ENCODE peak calls at places on chromosomes 6 and 20, in seven cellular contexts. One of them, this sample, is unnamed.

GRCh38 chr6:56851104-56851503 is 103.8 kb upstream of the BEND6 start:
- DNase-seq in activated naive CD4-positive, alpha-beta T cell: no peak
- DNase-seq in NCI-H2081: no peak
- DNase-seq in BE2C: no peak
- DNase-seq in T-cell: no peak
- DNase-seq in GM06990: peak
- DNase-seq in activated gamma-delta T cell treated with Interleukin-2 at 50 U/mL for 16 hours: no peak
- DNase-seq in this sample: peak

GRCh38 chr6:42628604-42629003 is 64.8 kb downstream of the UBR2 start:
- DNase-seq in GM06990: no peak
- DNase-seq in NCI-H2081: no peak
- DNase-seq in activated gamma-delta T cell treated with Interleukin-2 at 50 U/mL for 16 hours: no peak
- DNase-seq in T-cell: no peak
- DNase-seq in BE2C: no peak
- DNase-seq in activated naive CD4-positive, alpha-beta T cell: no peak
- DNase-seq in this sample: no peak

GRCh38 chr20:58707770-58708169 is 15.2 kb downstream of the NPEPL1 start:
- DNase-seq in activated naive CD4-positive, alpha-beta T cell: no peak
- DNase-seq in NCI-H2081: no peak
- DNase-seq in BE2C: no peak
- DNase-seq in activated gamma-delta T cell treated with Interleukin-2 at 50 U/mL for 16 hours: no peak
- DNase-seq in GM06990: no peak
- DNase-seq in T-cell: no peak
- DNase-seq in this sample: no peak

GRCh38 chr6:32816746-32817204 is at the start of gene HLA-DOB:
- DNase-seq in NCI-H2081: no peak
- DNase-seq in T-cell: no peak
- DNase-seq in BE2C: no peak
- DNase-seq in activated gamma-delta T cell treated with Interleukin-2 at 50 U/mL for 16 hours: no peak
- DNase-seq in activated naive CD4-positive, alpha-beta T cell: no peak
- DNase-seq in GM06990: peak
- DNase-seq in this sample: peak

GRCh38 chr6:32196682-32197616 is 4.5 kb upstream of the GPSM3 start:
- DNase-seq in activated gamma-delta T cell treated with Interleukin-2 at 50 U/mL for 16 hours: no peak
- DNase-seq in T-cell: no peak
- DNase-seq in GM06990: no peak
- DNase-seq in NCI-H2081: no peak
- DNase-seq in activated naive CD4-positive, alpha-beta T cell: no peak
- DNase-seq in BE2C: no peak
- DNase-seq in this sample: no peak

GRCh38 chr20:43431120-43431519 is 26.6 kb upstream of the SRSF6 start:
- DNase-seq in T-cell: no peak
- DNase-seq in GM06990: no peak
- DNase-seq in BE2C: no peak
- DNase-seq in activated naive CD4-positive, alpha-beta T cell: no peak
- DNase-seq in activated gamma-delta T cell treated with Interleukin-2 at 50 U/mL for 16 hours: no peak
- DNase-seq in NCI-H2081: no peak
- DNase-seq in this sample: no peak

GRCh38 chr6:18263561-18264337 is 581 bp downstream of the DEK start:
- DNase-seq in T-cell: peak
- DNase-seq in GM06990: peak
- DNase-seq in BE2C: peak
- DNase-seq in activated naive CD4-positive, alpha-beta T cell: no peak
- DNase-seq in NCI-H2081: peak
- DNase-seq in activated gamma-delta T cell treated with Interleukin-2 at 50 U/mL for 16 hours: no peak
- DNase-seq in this sample: peak

GRCh38 chr20:47231382-47232042 is 125.0 kb downstream of the ZMYND8 start:
- DNase-seq in BE2C: no peak
- DNase-seq in NCI-H2081: no peak
- DNase-seq in T-cell: no peak
- DNase-seq in activated naive CD4-positive, alpha-beta T cell: no peak
- DNase-seq in activated gamma-delta T cell treated with Interleukin-2 at 50 U/mL for 16 hours: no peak
- DNase-seq in GM06990: no peak
- DNase-seq in this sample: no peak

GRCh38 chr20:37323985-37324384 is 22.0 kb upstream of the SRC start:
- DNase-seq in activated gamma-delta T cell treated with Interleukin-2 at 50 U/mL for 16 hours: no peak
- DNase-seq in activated naive CD4-positive, alpha-beta T cell: no peak
- DNase-seq in NCI-H2081: no peak
- DNase-seq in GM06990: no peak
- DNase-seq in T-cell: no peak
- DNase-seq in BE2C: no peak
- DNase-seq in this sample: no peak

GRCh38 chr6:50305660-50306059 is 255.9 kb upstream of the DEFB112 start:
- DNase-seq in BE2C: no peak
- DNase-seq in T-cell: no peak
- DNase-seq in GM06990: no peak
- DNase-seq in activated gamma-delta T cell treated with Interleukin-2 at 50 U/mL for 16 hours: no peak
- DNase-seq in NCI-H2081: no peak
- DNase-seq in activated naive CD4-positive, alpha-beta T cell: no peak
- DNase-seq in this sample: no peak

GRCh38 chr6:122012576-122012975 is 386.9 kb upstream of the HSF2 start:
- DNase-seq in NCI-H2081: no peak
- DNase-seq in activated gamma-delta T cell treated with Interleukin-2 at 50 U/mL for 16 hours: no peak
- DNase-seq in BE2C: no peak
- DNase-seq in T-cell: no peak
- DNase-seq in activated naive CD4-positive, alpha-beta T cell: no peak
- DNase-seq in GM06990: no peak
- DNase-seq in this sample: no peak

GRCh38 chr20:51695574-51696303 is 72.5 kb downstream of the ATP9A start:
- DNase-seq in GM06990: no peak
- DNase-seq in BE2C: no peak
- DNase-seq in T-cell: no peak
- DNase-seq in activated naive CD4-positive, alpha-beta T cell: no peak
- DNase-seq in NCI-H2081: no peak
- DNase-seq in activated gamma-delta T cell treated with Interleukin-2 at 50 U/mL for 16 hours: no peak
- DNase-seq in this sample: no peak

GRCh38 chr6:140101367-140101766 is 726.9 kb upstream of the CITED2 start:
- DNase-seq in GM06990: peak
- DNase-seq in activated naive CD4-positive, alpha-beta T cell: no peak
- DNase-seq in NCI-H2081: no peak
- DNase-seq in T-cell: no peak
- DNase-seq in activated gamma-delta T cell treated with Interleukin-2 at 50 U/mL for 16 hours: no peak
- DNase-seq in BE2C: no peak
- DNase-seq in this sample: no peak

GRCh38 chr20:63103402-63104311 is 96.9 kb upstream of the BHLHE23 start:
- DNase-seq in activated naive CD4-positive, alpha-beta T cell: no peak
- DNase-seq in BE2C: peak
- DNase-seq in NCI-H2081: no peak
- DNase-seq in T-cell: no peak
- DNase-seq in GM06990: no peak
- DNase-seq in activated gamma-delta T cell treated with Interleukin-2 at 50 U/mL for 16 hours: no peak
- DNase-seq in this sample: no peak

GRCh38 chr6:90411292-90411781 is 114.7 kb upstream of the BACH2 start:
- DNase-seq in T-cell: peak
- DNase-seq in activated gamma-delta T cell treated with Interleukin-2 at 50 U/mL for 16 hours: peak
- DNase-seq in activated naive CD4-positive, alpha-beta T cell: no peak
- DNase-seq in BE2C: no peak
- DNase-seq in GM06990: peak
- DNase-seq in NCI-H2081: no peak
- DNase-seq in this sample: no peak

GRCh38 chr6:125232466-125232865 is 69.3 kb downstream of the HDDC2 start:
- DNase-seq in activated gamma-delta T cell treated with Interleukin-2 at 50 U/mL for 16 hours: no peak
- DNase-seq in NCI-H2081: no peak
- DNase-seq in GM06990: no peak
- DNase-seq in activated naive CD4-positive, alpha-beta T cell: no peak
- DNase-seq in BE2C: no peak
- DNase-seq in T-cell: no peak
- DNase-seq in this sample: no peak

GRCh38 chr6:137001977-137002302 is 42.8 kb downstream of the IL20RA start:
- DNase-seq in GM06990: no peak
- DNase-seq in activated gamma-delta T cell treated with Interleukin-2 at 50 U/mL for 16 hours: no peak
- DNase-seq in BE2C: no peak
- DNase-seq in T-cell: no peak
- DNase-seq in activated naive CD4-positive, alpha-beta T cell: no peak
- DNase-seq in NCI-H2081: no peak
- DNase-seq in this sample: no peak

GRCh38 chr20:44901972-44902371 is 7.9 kb upstream of the PABPC1L start:
- DNase-seq in T-cell: no peak
- DNase-seq in NCI-H2081: no peak
- DNase-seq in GM06990: no peak
- DNase-seq in BE2C: no peak
- DNase-seq in activated naive CD4-positive, alpha-beta T cell: no peak
- DNase-seq in activated gamma-delta T cell treated with Interleukin-2 at 50 U/mL for 16 hours: no peak
- DNase-seq in this sample: no peak

GRCh38 chr6:39882567-39882953 is 51.7 kb downstream of the MOCS1 start:
- DNase-seq in T-cell: no peak
- DNase-seq in GM06990: no peak
- DNase-seq in NCI-H2081: no peak
- DNase-seq in BE2C: no peak
- DNase-seq in activated gamma-delta T cell treated with Interleukin-2 at 50 U/mL for 16 hours: no peak
- DNase-seq in activated naive CD4-positive, alpha-beta T cell: no peak
- DNase-seq in this sample: no peak

GRCh38 chr20:32786059-32786760 is 24.0 kb downstream of the DNMT3B start:
- DNase-seq in NCI-H2081: no peak
- DNase-seq in activated naive CD4-positive, alpha-beta T cell: no peak
- DNase-seq in GM06990: no peak
- DNase-seq in T-cell: no peak
- DNase-seq in BE2C: no peak
- DNase-seq in activated gamma-delta T cell treated with Interleukin-2 at 50 U/mL for 16 hours: no peak
- DNase-seq in this sample: no peak

GRCh38 chr20:23096986-23097520 is 10.9 kb upstream of the CD93 start:
- DNase-seq in T-cell: no peak
- DNase-seq in BE2C: no peak
- DNase-seq in GM06990: no peak
- DNase-seq in activated naive CD4-positive, alpha-beta T cell: no peak
- DNase-seq in activated gamma-delta T cell treated with Interleukin-2 at 50 U/mL for 16 hours: no peak
- DNase-seq in NCI-H2081: no peak
- DNase-seq in this sample: no peak

GRCh38 chr6:111711476-111711875 is 105.8 kb upstream of the TRAF3IP2 start:
- DNase-seq in activated naive CD4-positive, alpha-beta T cell: no peak
- DNase-seq in T-cell: no peak
- DNase-seq in activated gamma-delta T cell treated with Interleukin-2 at 50 U/mL for 16 hours: no peak
- DNase-seq in GM06990: no peak
- DNase-seq in NCI-H2081: peak
- DNase-seq in BE2C: peak
- DNase-seq in this sample: peak

GRCh38 chr20:62938105-62938888 is at the start of gene GID8:
- DNase-seq in GM06990: peak
- DNase-seq in T-cell: peak
- DNase-seq in activated gamma-delta T cell treated with Interleukin-2 at 50 U/mL for 16 hours: peak
- DNase-seq in BE2C: peak
- DNase-seq in NCI-H2081: no peak
- DNase-seq in activated naive CD4-positive, alpha-beta T cell: no peak
- DNase-seq in this sample: no peak

GRCh38 chr6:119110601-119111548 is 32.4 kb upstream of the FAM184A start:
- DNase-seq in NCI-H2081: peak
- DNase-seq in T-cell: peak
- DNase-seq in activated gamma-delta T cell treated with Interleukin-2 at 50 U/mL for 16 hours: peak
- DNase-seq in GM06990: no peak
- DNase-seq in BE2C: peak
- DNase-seq in activated naive CD4-positive, alpha-beta T cell: no peak
- DNase-seq in this sample: peak

GRCh38 chr6:3426091-3426780 is 30.6 kb downstream of the SLC22A23 start:
- DNase-seq in T-cell: no peak
- DNase-seq in NCI-H2081: no peak
- DNase-seq in GM06990: no peak
- DNase-seq in activated naive CD4-positive, alpha-beta T cell: no peak
- DNase-seq in activated gamma-delta T cell treated with Interleukin-2 at 50 U/mL for 16 hours: no peak
- DNase-seq in BE2C: no peak
- DNase-seq in this sample: no peak

This sample was measured in cerebellar cortex.